ENCODE peak calls at places on chromosomes 2 and 18, in nine cellular contexts. M, C, B, O, U, H, Q, S and R are unnamed samples.

GRCh38 chr2:3487432-3487831 is 31.9 kb downstream of the ADI1 start:
- DNase-seq in O (no peak), M (no peak), S (no peak), H (no peak), U (no peak), B (no peak), C (no peak), Q (no peak), R (no peak)

GRCh38 chr2:201660293-201660895 is 17.1 kb upstream of the TMEM237 start:
- DNase-seq in C (no peak), O (no peak), Q (no peak), M (no peak), U (no peak), H (no peak), S (no peak), B (no peak), R (no peak)

GRCh38 chr2:47519147-47519537 is 116.2 kb downstream of the MSH2 start:
- DNase-seq in O (no peak), Q (no peak), M (no peak), B (no peak), H (no peak), U (no peak), S (no peak), C (no peak), R (no peak)

GRCh38 chr2:202185816-202186221 is 52.6 kb downstream of the SUMO1 start:
- DNase-seq in H (no peak), S (peak), O (peak), B (no peak), C (no peak), Q (no peak), U (peak), M (peak), R (no peak)

GRCh38 chr2:102233132-102233884 is 46.5 kb downstream of the IL1RL2 start:
- DNase-seq in M (no peak), B (no peak), Q (no peak), C (no peak), S (no peak), U (no peak), O (no peak), H (no peak), R (no peak)

GRCh38 chr2:98560256-98560771 is 48.0 kb downstream of the COA5 start:
- DNase-seq in H (no peak), U (peak), Q (peak), B (no peak), M (peak), O (peak), S (peak), C (peak), R (no peak)

GRCh38 chr18:72772916-72773315 is 94.9 kb downstream of the NETO1 start:
- DNase-seq in B (no peak), S (no peak), M (no peak), C (no peak), H (no peak), Q (no peak), O (no peak), U (no peak), R (no peak)

GRCh38 chr18:57210101-57210661 is 63.3 kb downstream of the BOD1L2 start:
- DNase-seq in B (no peak), O (peak), S (peak), H (no peak), Q (peak), U (peak), M (peak), C (peak), R (no peak)

GRCh38 chr2:144659731-144660275 is 139.9 kb upstream of the ZEB2 start:
- DNase-seq in B (no peak), C (no peak), M (peak), Q (peak), U (peak), S (peak), O (peak), H (no peak), R (no peak)

GRCh38 chr2:42786561-42787345 is 5.6 kb downstream of the HAAO start:
- DNase-seq in H (no peak), B (no peak), O (no peak), U (no peak), M (no peak), C (no peak), S (no peak), Q (no peak), R (no peak)

GRCh38 chr2:119753041-119753929 is 6.4 kb upstream of the PTPN4 start:
- DNase-seq in U (peak), B (no peak), S (peak), C (no peak), M (peak), Q (no peak), H (no peak), O (peak), R (peak)

GRCh38 chr2:127218843-127219715 is 1.0 kb downstream of the CYP27C1 start:
- DNase-seq in Q (no peak), S (no peak), O (no peak), M (no peak), U (no peak), C (no peak), B (no peak), H (no peak), R (no peak)

GRCh38 chr2:42593282-42593681 is 24.9 kb downstream of the MTA3 start:
- DNase-seq in Q (no peak), U (no peak), C (no peak), H (no peak), S (no peak), M (no peak), O (no peak), B (no peak), R (no peak)

GRCh38 chr2:173991857-173992588 is 26.9 kb upstream of the SP3 start:
- DNase-seq in U (peak), M (peak), Q (no peak), S (no peak), H (peak), O (peak), C (peak), B (no peak), R (no peak)

GRCh38 chr18:48632676-48633257 is 93.9 kb downstream of the CTIF start:
- DNase-seq in C (no peak), Q (no peak), B (no peak), M (no peak), H (peak), O (no peak), S (no peak), U (no peak), R (no peak)

GRCh38 chr2:30031184-30031583 is 109.8 kb upstream of the ALK start:
- DNase-seq in M (no peak), S (no peak), C (no peak), B (no peak), O (no peak), H (no peak), U (no peak), Q (no peak), R (no peak)

GRCh38 chr2:9832586-9832985 is 10.7 kb upstream of the TAF1B start:
- DNase-seq in Q (no peak), M (peak), C (no peak), B (no peak), S (no peak), H (no peak), U (no peak), O (no peak), R (no peak)

GRCh38 chr18:60413944-60414547 is 41.5 kb upstream of the MC4R start:
- DNase-seq in M (no peak), C (no peak), O (no peak), U (peak), Q (no peak), S (peak), H (no peak), B (no peak), R (no peak)

GRCh38 chr2:137966043-137966442 is 1.8 kb downstream of the HNMT start:
- DNase-seq in Q (no peak), M (peak), O (no peak), U (no peak), S (no peak), C (no peak), H (no peak), B (no peak), R (no peak)

GRCh38 chr2:16093639-16094447 is 153.5 kb downstream of the MYCN start:
- DNase-seq in B (no peak), S (no peak), O (no peak), M (no peak), C (no peak), H (no peak), Q (no peak), U (no peak), R (no peak)

GRCh38 chr18:61851279-61851678 is 41.5 kb downstream of the RNF152 start:
- DNase-seq in Q (no peak), H (no peak), O (no peak), C (no peak), S (no peak), M (no peak), U (no peak), B (no peak), R (no peak)

GRCh38 chr2:31239842-31240198 is 5.9 kb downstream of the EHD3 start:
- DNase-seq in O (peak), M (peak), C (peak), S (peak), H (peak), U (peak), B (no peak), Q (no peak), R (no peak)

GRCh38 chr2:19648583-19648982 is 253.2 kb downstream of the TTC32 start:
- DNase-seq in O (peak), H (peak), Q (peak), U (peak), B (no peak), S (peak), C (no peak), M (peak), R (no peak)

GRCh38 chr2:240455227-240455718 is 19.8 kb downstream of the GPC1 start:
- DNase-seq in U (no peak), Q (no peak), H (no peak), O (no peak), B (no peak), C (no peak), S (no peak), M (no peak), R (no peak)

GRCh38 chr2:135885709-135886108 is 9.5 kb upstream of the MCM6 start:
- DNase-seq in B (no peak), U (no peak), Q (no peak), C (no peak), M (no peak), S (no peak), H (no peak), O (no peak), R (no peak)

DNA sequence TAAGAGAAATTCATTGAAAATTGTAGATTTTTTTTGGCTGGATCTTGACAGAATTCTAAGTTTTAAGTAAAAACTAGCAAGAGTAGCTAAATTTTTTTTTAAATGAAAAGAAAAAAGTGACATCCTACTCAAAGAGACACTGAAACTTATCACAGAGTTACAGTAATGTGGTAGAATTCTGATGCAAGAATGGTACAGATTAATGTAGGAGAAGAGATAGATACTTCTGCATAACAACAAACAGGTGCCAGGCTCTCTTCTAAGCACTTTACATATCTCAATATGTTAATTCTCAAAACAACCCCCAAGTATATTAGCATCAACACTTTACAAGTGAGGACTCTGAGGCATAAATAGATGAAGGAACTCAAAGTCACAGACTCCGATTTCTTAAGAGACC is 28.1 kb downstream of the GCC2 start:
- DNase-seq in B (no peak), Q (no peak), O (no peak), S (no peak), U (no peak), C (no peak), H (no peak), M (no peak), R (no peak)
- TF ChIP-seq CTCF in B (no peak), Q (no peak), O (no peak), S (no peak), U (no peak), C (no peak), H (no peak), M (no peak), R (no peak)

GRCh38 chr2:150690870-150691269 is 203.4 kb upstream of the RND3 start:
- DNase-seq in U (peak), S (peak), H (no peak), O (no peak), B (no peak), M (peak), Q (no peak), C (no peak), R (no peak)

GRCh38 chr2:150688016-150688415 is 200.5 kb upstream of the RND3 start:
- DNase-seq in O (no peak), B (no peak), S (peak), C (no peak), Q (no peak), U (no peak), M (peak), H (no peak), R (no peak)

GRCh38 chr2:150689600-150689999 is 202.1 kb upstream of the RND3 start:
- DNase-seq in Q (no peak), S (peak), O (no peak), U (no peak), H (no peak), C (no peak), M (peak), B (no peak), R (no peak)

GRCh38 chr2:150693556-150693955 is 206.1 kb upstream of the RND3 start:
- DNase-seq in H (no peak), B (no peak), M (no peak), U (no peak), O (no peak), C (no peak), Q (no peak), S (no peak), R (no peak)

DNA sequence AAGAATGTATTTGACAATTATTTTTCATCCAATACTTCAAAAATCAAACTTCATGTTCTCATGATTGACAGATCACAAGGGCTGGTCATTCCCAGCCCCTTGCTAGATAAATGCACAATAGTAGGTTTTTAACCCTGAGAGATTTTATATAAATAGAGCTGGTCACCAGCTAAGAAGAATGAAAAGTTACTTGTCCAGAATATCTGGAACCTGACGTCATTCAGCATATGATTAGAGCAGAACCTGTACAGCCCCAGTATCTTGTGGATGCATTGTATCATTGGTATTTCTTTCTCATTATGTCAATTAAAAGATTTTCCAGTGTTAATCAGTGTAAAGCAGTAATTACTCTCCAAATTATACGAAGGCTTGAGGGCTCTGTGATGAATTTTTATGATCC is 202.8 kb upstream of the RND3 start:
- DNase-seq in S (no peak), B (no peak), Q (no peak), H (no peak), C (no peak), O (no peak), M (no peak), U (no peak), R (no peak)
- TF ChIP-seq CTCF in S (no peak), B (no peak), Q (no peak), H (no peak), C (no peak), O (no peak), M (no peak), U (no peak), R (no peak)

DNA sequence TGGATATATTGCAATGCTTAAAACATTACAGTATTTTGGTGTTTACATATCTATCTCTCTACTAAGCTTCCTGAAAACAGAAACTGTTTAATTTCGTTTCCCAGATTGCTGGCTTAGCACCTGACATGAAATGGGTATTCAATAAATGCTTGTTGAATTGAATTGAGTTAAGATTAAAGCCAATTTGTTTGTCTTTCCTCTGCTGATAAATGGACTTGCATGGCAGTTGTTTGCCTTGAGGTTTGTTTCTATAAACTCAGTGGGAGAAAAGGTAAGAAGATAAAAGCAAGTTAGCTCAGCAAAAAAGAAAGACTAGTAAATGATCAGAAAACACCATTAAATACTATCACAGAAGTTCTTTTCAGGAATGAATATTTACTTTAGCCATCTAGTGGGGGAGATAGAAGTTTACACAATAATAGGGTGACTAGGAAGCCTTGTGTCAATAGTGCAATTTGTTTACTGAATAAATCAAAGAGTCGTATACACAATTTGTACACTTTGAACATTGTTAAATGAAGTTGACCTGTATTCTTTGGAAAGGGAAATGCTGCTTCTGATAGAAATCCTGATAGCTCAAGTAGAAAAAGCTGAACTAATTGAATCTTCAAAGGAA is 754.5 kb upstream of the FAM98A start:
- DNase-seq in U (no peak), Q (no peak), C (no peak), H (no peak), O (no peak), S (no peak), M (no peak), B (no peak), R (no peak)
- TF ChIP-seq CTCF in U (no peak), Q (no peak), C (no peak), H (no peak), O (no peak), S (no peak), M (no peak), B (no peak), R (no peak)

DNA sequence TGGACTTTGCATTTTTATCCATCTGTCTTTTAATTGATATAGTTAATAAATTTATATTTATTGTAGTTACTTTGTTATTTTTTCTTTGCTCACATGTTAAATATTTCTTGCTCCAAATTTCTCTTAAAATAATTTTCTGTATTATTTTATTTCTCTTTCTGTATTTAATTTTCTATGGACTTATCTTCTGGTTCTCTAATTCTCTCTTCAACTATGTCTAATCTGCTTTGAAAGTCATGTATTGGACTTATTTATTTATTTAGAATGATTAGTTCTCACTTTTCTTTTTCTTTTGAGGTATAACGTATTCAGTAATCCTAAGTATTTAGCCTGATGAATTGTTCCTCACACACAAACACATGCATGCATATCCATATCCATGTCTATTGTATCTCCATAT is 53.1 kb downstream of the ASB1 start:
- DNase-seq in C (no peak), H (no peak), U (no peak), S (no peak), M (no peak), O (no peak), Q (no peak), B (no peak), R (no peak)
- TF ChIP-seq CTCF in C (no peak), H (no peak), U (no peak), S (no peak), M (no peak), O (no peak), Q (no peak), B (no peak), R (no peak)

DNA sequence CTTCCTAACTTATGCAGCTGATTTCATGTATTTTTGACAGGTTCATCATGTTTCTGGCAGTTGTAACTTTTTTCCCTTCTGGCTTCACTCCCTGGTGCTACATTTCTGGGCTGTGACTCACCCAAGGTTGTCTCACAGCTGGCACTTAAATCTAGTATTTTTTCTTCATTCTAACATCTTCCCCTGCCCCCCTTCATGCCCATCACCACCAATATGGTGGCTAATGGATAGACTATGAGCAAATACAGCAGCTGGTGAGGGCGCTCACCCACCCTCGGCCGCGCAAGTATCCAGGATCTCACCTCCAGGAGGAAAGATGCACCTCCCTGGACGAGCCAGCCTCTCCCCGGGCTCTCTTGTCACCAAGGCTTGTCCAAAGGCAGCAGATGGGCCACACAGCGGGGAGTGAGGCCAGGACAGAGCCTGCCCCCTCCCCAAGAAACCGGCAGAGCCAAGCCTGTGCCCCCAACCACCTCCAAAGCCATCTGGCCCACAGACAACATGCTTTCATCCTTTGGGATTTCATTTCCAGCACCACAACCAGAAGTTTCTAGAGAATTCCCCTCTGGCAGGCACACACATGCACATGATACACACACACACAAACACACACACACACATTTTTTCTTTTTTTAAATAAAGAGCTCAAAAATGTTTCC is 39.1 kb downstream of the ATOH8 start:
- DNase-seq in U (peak), B (no peak), H (no peak), Q (peak), S (peak), C (no peak), M (peak), O (peak), R (no peak)
- TF ChIP-seq CTCF in U (no peak), B (no peak), H (no peak), Q (no peak), S (no peak), C (no peak), M (no peak), O (no peak), R (no peak)

DNA sequence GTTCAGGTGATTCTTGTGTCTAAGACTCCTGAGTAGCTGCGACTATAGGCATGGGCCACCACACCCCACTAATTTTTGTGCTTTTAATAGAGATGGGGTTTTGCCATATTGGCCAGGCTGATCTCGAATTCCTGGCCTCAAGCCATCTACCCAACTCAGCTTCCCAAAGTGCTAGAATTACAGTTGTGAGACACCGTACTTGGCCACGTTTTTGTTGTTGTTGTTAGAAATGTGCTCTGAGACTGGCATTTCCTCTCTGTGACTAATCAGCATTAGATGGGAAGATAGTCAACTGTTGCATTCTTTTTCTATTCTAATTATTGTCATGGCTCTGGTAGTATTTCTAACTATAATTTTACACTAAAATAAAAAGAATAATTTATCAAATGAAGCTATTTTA is 191.7 kb downstream of the CAMKMT start:
- DNase-seq in M (peak), B (no peak), H (no peak), O (peak), Q (no peak), U (peak), S (peak), C (no peak), R (no peak)
- TF ChIP-seq CTCF in M (no peak), B (no peak), H (no peak), O (no peak), Q (no peak), U (no peak), S (no peak), C (no peak), R (no peak)

GRCh38 chr2:18404708-18405107 is 155.7 kb downstream of the RDH14 start:
- DNase-seq in U (no peak), B (no peak), Q (no peak), S (no peak), H (no peak), C (no peak), O (no peak), M (no peak), R (no peak)
- TF ChIP-seq CTCF in U (no peak), B (no peak), Q (peak), S (peak), H (no peak), C (no peak), O (peak), M (peak), R (peak)

GRCh38 chr18:74063023-74063422 is 84.6 kb downstream of the FBXO15 start:
- DNase-seq in O (no peak), B (no peak), Q (no peak), M (no peak), S (no peak), H (no peak), U (no peak), C (no peak), R (no peak)
- TF ChIP-seq CTCF in O (no peak), B (no peak), Q (no peak), M (no peak), S (no peak), H (no peak), U (no peak), C (no peak), R (no peak)